ENCODE peak calls at places on chromosome 12, in eight cellular contexts. Q is NCI-H1092 treated with DMSO at 0.1 percent for 48 hours; V is MCF 10A; U is stimulated activated CD8-positive, alpha-beta memory T cell treated with anti-CD3 and anti-CD28 coated beads, Interleukin-15, amount 100 ng/mL, for 1 hour; P is naive thymus-derived CD8-positive, alpha-beta T cell; A is NAMALWA; B is CD4-positive, alpha-beta T cell; W is NCI-H1436. Y is an unnamed sample.

GRCh38 chr12:92539966-92540791 is 162.6 kb upstream of the PLEKHG7 start:
- DNase-seq in B (no peak), A (no peak), V (no peak), W (peak), Q (peak), P (no peak), U (no peak), Y (no peak)

GRCh38 chr12:2783936-2784600 is 10.7 kb upstream of the FKBP4 start:
- DNase-seq in V (peak), W (peak), A (peak), P (peak), U (peak), B (peak), Q (peak), Y (peak)

GRCh38 chr12:91331371-91331770 is 148.8 kb upstream of the DCN start:
- DNase-seq in B (no peak), A (no peak), W (no peak), P (no peak), V (no peak), Q (no peak), U (no peak), Y (no peak)

GRCh38 chr12:113049976-113050742 is 6.4 kb upstream of the DTX1 start:
- DNase-seq in B (no peak), U (no peak), P (no peak), Q (no peak), A (peak), W (no peak), V (no peak), Y (peak)

GRCh38 chr12:130484221-130484620 is 146.5 kb downstream of the PIWIL1 start:
- DNase-seq in Q (no peak), U (no peak), B (no peak), V (no peak), A (no peak), W (no peak), P (peak), Y (no peak)

GRCh38 chr12:62860501-62861156 is 74.3 kb downstream of the PPM1H start:
- DNase-seq in A (no peak), P (no peak), Q (no peak), V (no peak), U (no peak), W (no peak), B (no peak), Y (no peak)

GRCh38 chr12:9750276-9751203 is 10.2 kb downstream of the CD69 start:
- DNase-seq in V (peak), W (peak), B (peak), Q (peak), A (peak), P (peak), U (no peak), Y (peak)

GRCh38 chr12:42261708-42262107 is 23.7 kb upstream of the YAF2 start:
- DNase-seq in W (no peak), P (no peak), U (no peak), V (no peak), A (no peak), B (no peak), Q (no peak), Y (no peak)

GRCh38 chr12:3930216-3930615 is 57.0 kb upstream of the PARP11 start:
- DNase-seq in Q (no peak), A (no peak), V (no peak), B (no peak), W (no peak), U (no peak), P (no peak), Y (peak)

GRCh38 chr12:1099158-1099557 is 108.1 kb downstream of the ERC1 start:
- DNase-seq in W (no peak), V (no peak), Q (no peak), U (no peak), A (no peak), B (no peak), P (no peak), Y (no peak)

GRCh38 chr12:96237465-96238077 is 43.4 kb downstream of the ELK3 start:
- DNase-seq in W (no peak), B (no peak), V (peak), Q (peak), P (no peak), U (peak), A (no peak), Y (no peak)

GRCh38 chr12:53235742-53236442 is 3.9 kb upstream of the RARG start:
- DNase-seq in B (no peak), P (no peak), U (no peak), Q (no peak), V (no peak), W (no peak), A (no peak), Y (no peak)

GRCh38 chr12:77151030-77151429 is 85.7 kb upstream of the E2F7 start:
- DNase-seq in U (no peak), V (no peak), P (no peak), W (no peak), B (no peak), Q (no peak), A (no peak), Y (no peak)

GRCh38 chr12:26723379-26724308 is 109.3 kb downstream of the ITPR2 start:
- DNase-seq in W (no peak), P (no peak), B (no peak), V (no peak), U (no peak), A (peak), Q (no peak), Y (no peak)

GRCh38 chr12:70043490-70044138 is 199.6 kb upstream of the CNOT2 start:
- DNase-seq in W (no peak), P (no peak), U (no peak), V (peak), A (no peak), Q (no peak), B (no peak), Y (no peak)

Y was measured in frontal cortex.